ENCODE peak calls at places on chromosomes 16 and 17, in four cellular contexts. H is sigmoid colon, X is SK-N-SH, I is esophagus muscularis mucosa. V is an unnamed sample.

GRCh38 chr17:34252138-34252889 is 2.8 kb upstream of the CCL2 start:
- DNase-seq in H (peak; percentile 98), X (peak; percentile 49), I (peak; percentile 99), V (peak; percentile 97)

GRCh38 chr16:66927918-66928649 is 2.7 kb upstream of the RRAD start:
- DNase-seq in H (no peak), X (no peak), I (no peak), V (no peak)

GRCh38 chr16:29909398-29909797 is 9.1 kb downstream of the ASPHD1 start:
- DNase-seq in H (no peak), X (no peak), I (no peak), V (no peak)

GRCh38 chr16:83418565-83418964 is 389.2 kb upstream of the HSBP1 start:
- DNase-seq in H (no peak), X (no peak), I (peak; percentile 3), V (no peak)

GRCh38 chr17:63573634-63574033 is 23.4 kb downstream of the DCAF7 start:
- DNase-seq in H (no peak), X (peak; percentile 54), I (no peak), V (no peak)

GRCh38 chr17:38620551-38621277 is 15.0 kb upstream of the SRCIN1 start:
- DNase-seq in H (no peak), X (no peak), I (no peak), V (no peak)

GRCh38 chr17:10313037-10313672 is 59.7 kb downstream of the MYH13 start:
- DNase-seq in H (no peak), X (no peak), I (no peak), V (no peak)

GRCh38 chr16:67013823-67014640 is 14.9 kb upstream of the CBFB start:
- DNase-seq in H (peak; percentile 87), X (peak; percentile 91), I (no peak), V (peak; percentile 65)

GRCh38 chr16:11316331-11317015 is 28.8 kb upstream of the RMI2 start:
- DNase-seq in H (no peak), X (no peak), I (no peak), V (no peak)

GRCh38 chr17:72386619-72387237 is 265.9 kb downstream of the SOX9 start:
- DNase-seq in H (no peak), X (no peak), I (no peak), V (no peak)

DNA sequence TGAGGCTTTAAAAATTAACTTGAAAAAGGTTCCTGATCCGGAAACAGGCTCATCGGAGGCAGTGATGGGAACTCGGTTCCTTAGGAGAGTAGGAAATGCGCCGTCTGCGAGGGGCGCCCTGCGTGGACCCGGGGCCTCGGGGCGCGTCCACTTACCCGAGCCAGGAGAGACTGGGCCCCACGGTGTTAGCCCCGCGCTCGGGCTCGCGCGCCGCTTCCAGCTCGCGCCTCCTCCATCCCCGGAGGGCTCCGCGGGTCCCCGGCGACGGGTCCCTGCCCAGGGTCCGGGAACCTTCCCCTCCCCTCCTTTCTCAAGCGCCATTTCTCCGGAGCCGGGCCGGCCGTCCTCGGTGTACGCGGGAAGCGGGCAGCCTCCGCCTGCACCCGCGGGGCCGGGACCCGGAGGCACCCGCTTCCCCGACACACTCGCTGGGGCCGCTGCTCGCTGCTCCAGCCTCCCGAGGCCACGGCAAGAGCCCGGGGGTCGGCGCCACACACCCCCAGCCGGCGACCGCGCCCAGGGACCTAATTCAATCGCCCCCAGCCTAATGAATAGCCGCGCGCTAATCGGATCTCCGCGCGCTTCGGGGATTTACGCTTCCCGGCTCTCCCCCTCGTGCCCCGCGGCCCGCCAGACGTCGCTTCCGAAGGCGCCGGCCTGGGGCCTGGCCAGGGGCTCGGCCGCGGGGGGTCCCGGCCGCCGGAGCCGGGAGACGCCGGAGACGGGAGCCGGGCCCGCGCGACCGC is 2.2 kb upstream of the BAHCC1 start:
- DNase-seq in H (no peak), X (peak; percentile 75), I (no peak), V (no peak)
- TF ChIP-seq CTCF in H (no peak), X (no peak), I (no peak), V (no peak)

GRCh38 chr17:81295678-81296381 is 723 bp upstream of the SLC38A10 start:
- DNase-seq in H (no peak), X (peak; percentile 72), I (no peak), V (no peak)

GRCh38 chr17:81298325-81298990 is 3.4 kb upstream of the SLC38A10 start:
- DNase-seq in H (no peak), X (no peak), I (no peak), V (no peak)

GRCh38 chr17:81294512-81295030 is 536 bp downstream of the SLC38A10 start:
- DNase-seq in H (peak; percentile 78), X (peak; percentile 74), I (no peak), V (no peak)

GRCh38 chr17:81292450-81292849 is 2.7 kb downstream of the SLC38A10 start:
- DNase-seq in H (no peak), X (no peak), I (no peak), V (no peak)

DNA sequence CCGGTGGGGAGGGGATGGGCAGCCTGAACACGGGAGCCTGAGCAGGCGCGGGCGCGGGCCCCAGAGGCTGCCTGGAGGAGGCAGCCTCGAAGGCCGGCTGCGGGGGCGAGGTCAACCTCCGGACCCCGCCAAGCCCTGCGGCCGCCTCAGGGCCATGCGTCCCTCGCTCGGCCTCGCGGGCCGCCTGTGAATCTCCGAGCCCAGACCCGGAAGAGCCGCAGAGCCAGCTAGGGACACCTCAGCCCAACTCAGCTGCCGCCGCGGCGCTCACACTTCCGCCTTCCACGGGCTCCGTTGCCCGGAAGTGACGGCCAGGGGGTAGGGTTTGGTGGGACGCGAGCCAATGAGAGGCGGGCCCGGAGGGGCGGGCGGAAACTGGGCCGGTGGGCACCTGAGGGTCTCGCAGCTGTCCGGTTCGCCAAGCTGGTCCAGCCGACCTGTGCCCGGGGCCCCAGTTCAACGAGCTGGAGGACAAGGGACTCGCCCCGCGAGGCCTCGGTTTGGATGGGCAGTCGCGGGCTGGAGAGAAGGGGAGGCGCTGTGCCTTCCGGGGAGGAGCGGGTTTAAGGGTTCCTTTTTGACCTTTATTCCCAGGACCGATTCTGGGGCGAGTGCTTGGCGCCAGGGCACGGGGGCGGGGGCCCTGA is at the start of gene SLC38A10:
- DNase-seq in H (peak; percentile 95), X (peak; percentile 100), I (peak; percentile 97), V (peak; percentile 86)
- TF ChIP-seq EP300 in H (no peak), X (no peak), I (no peak), V (peak; percentile 97)

GRCh38 chr16:65449526-65449925 is 327.7 kb upstream of the CDH11 start:
- DNase-seq in H (no peak), X (no peak), I (peak; percentile 17), V (no peak)

GRCh38 chr16:65457084-65457483 is 335.2 kb upstream of the CDH11 start:
- DNase-seq in H (no peak), X (no peak), I (peak; percentile 26), V (no peak)

GRCh38 chr16:65453646-65454045 is 331.8 kb upstream of the CDH11 start:
- DNase-seq in H (no peak), X (no peak), I (peak; percentile 21), V (no peak)
- H3K27ac ChIP-seq in H (no peak overlapping the region), X (no peak overlapping the region), I (no peak overlapping the region), V (no peak overlapping the region)

DNA sequence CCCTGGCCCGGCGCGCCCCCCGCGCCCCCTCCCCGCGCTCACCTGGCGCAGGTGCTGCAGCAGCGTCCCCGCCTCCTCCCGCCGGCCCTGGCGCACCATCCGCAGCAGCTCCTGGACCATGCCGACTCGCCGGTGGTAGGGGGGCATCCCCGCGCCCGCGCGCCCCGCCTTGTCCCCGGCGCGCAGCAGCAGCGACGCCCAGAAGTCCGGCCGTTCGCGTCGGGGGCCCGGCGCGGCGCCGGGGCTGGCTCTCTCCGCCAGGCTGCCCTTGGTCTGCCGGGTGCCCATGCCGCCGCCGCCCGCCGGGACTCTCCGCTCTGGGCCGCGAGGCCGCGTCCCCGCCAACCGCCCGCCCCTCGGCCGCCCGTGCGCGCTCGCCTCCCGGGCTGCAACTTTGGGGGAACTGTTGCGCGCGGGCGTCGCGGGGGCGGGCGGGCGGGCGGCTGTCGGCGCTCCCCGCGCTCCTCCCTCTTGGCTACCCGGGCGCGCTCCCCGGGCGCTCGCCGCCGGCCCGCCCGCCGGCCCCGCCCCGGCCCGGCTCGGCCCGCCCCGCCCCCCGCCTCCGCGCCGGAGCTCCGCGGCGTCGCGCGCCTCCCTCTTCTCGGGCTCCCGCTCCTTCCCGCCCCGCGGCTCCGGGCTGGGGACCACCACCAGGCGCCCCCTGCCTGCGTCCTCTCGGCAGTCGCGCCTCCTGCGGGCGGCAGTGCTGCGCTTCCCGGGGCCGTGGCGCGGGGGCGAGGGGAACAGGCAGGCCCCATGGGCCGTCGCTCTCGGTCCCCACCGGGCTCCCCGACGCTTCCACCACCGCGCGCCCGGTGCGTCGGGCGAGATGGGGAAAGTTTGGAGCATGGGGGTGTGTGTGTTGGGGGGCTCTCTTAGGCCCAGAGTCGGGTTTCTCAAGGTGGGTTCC is at the start of gene LRRC75A:
- DNase-seq in H (no peak), X (peak; percentile 92), I (no peak), V (no peak)
- TF ChIP-seq CTCF in H (no peak), X (no peak), I (no peak), V (no peak)

GRCh38 chr17:78341559-78342437 is 18.1 kb downstream of the SOCS3 start:
- DNase-seq in H (peak; percentile 89), X (peak; percentile 97), I (no peak), V (no peak)

GRCh38 chr17:78343433-78344201 is 16.3 kb downstream of the SOCS3 start:
- DNase-seq in H (no peak), X (no peak), I (no peak), V (no peak)

GRCh38 chr17:78342438-78343098 is 17.3 kb downstream of the SOCS3 start:
- DNase-seq in H (peak; percentile 89), X (peak; percentile 51), I (no peak), V (no peak)

GRCh38 chr17:78344666-78345065 is 15.2 kb downstream of the SOCS3 start:
- DNase-seq in H (no peak), X (no peak), I (no peak), V (no peak)

GRCh38 chr17:78343099-78343432 is 16.8 kb downstream of the SOCS3 start:
- DNase-seq in H (peak; percentile 91), X (peak; percentile 62), I (no peak), V (no peak)
- TF ChIP-seq EP300 in H (no peak), X (no peak), I (peak; percentile 51), V (no peak)

GRCh38 chr16:85600078-85600477 is 13.0 kb upstream of the GSE1 start:
- DNase-seq in H (no peak), X (no peak), I (no peak), V (no peak)

GRCh38 chr16:85600905-85601639 is 12.1 kb upstream of the GSE1 start:
- DNase-seq in H (no peak), X (no peak), I (no peak), V (no peak)

GRCh38 chr16:85602402-85602801 is 10.7 kb upstream of the GSE1 start:
- DNase-seq in H (no peak), X (no peak), I (no peak), V (no peak)

GRCh38 chr16:85602831-85603755 is 10.0 kb upstream of the GSE1 start:
- DNase-seq in H (no peak), X (no peak), I (no peak), V (no peak)

GRCh38 chr16:85601730-85602401 is 11.3 kb upstream of the GSE1 start:
- DNase-seq in H (peak; percentile 86), X (no peak), I (no peak), V (no peak)
- H3K27ac ChIP-seq in H (peak overlapping the region; percentile 85), X (no peak overlapping the region), I (no peak overlapping the region), V (no peak overlapping the region)

DNA sequence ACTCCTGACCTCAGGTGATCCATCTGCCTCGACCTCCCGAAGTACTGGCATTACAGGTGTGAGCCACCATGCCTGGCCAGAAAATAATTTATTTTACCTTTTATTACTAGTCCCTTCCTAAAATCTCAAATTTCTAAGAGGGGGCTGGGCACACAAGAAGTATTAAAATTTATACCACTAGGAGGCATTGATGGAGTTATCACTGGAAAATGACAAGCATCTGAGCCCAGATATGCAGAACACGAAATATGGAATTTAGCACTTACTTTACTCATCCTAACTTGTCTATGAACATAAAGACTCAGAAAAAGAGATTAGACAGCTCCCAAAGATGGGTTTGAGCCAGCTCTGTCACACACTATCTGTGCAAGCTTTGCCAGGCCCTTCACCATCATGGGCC is 46.4 kb downstream of the STAT5A start:
- DNase-seq in H (no peak), X (no peak), I (no peak), V (no peak)
- TF ChIP-seq CTCF in H (no peak), X (peak; percentile 53), I (no peak), V (no peak)